ENCODE peak calls at places on chromosome 7, in seven cellular contexts. One of them, this sample, is unnamed. For H3K36me3 and H3K4me1, the result is how much of the 10 kb centered on the place peaks cover.

GRCh38 chr7:143495806-143496672 is 18.4 kb downstream of the TAS2R41 start:
- DNase-seq in GM12878: no peak
- DNase-seq in body of pancreas: no peak
- DNase-seq in heart left ventricle: no peak
- DNase-seq in esophagus squamous epithelium: no peak
- DNase-seq in suprapubic skin: no peak
- DNase-seq in uterus: no peak
- DNase-seq in this sample: no peak

GRCh38 chr7:151361193-151361959 is 19.8 kb downstream of the NUB1 start:
- DNase-seq in esophagus squamous epithelium: no peak
- DNase-seq in heart left ventricle: no peak
- DNase-seq in GM12878: no peak
- DNase-seq in uterus: no peak
- DNase-seq in body of pancreas: no peak
- DNase-seq in suprapubic skin: no peak
- DNase-seq in this sample: no peak

GRCh38 chr7:30157217-30157616 is 22.4 kb downstream of the MTURN start:
- DNase-seq in esophagus squamous epithelium: no peak
- DNase-seq in heart left ventricle: no peak
- DNase-seq in GM12878: no peak
- DNase-seq in uterus: no peak
- DNase-seq in body of pancreas: no peak
- DNase-seq in suprapubic skin: no peak
- DNase-seq in this sample: no peak

GRCh38 chr7:128076831-128077271 is 45.6 kb upstream of the LRRC4 start:
- DNase-seq in esophagus squamous epithelium: no peak
- DNase-seq in GM12878: no peak
- DNase-seq in heart left ventricle: peak
- DNase-seq in body of pancreas: peak
- DNase-seq in suprapubic skin: no peak
- DNase-seq in uterus: no peak
- DNase-seq in this sample: peak

GRCh38 chr7:111735661-111736323 is 173.5 kb upstream of the IMMP2L start:
- DNase-seq in GM12878: no peak
- DNase-seq in suprapubic skin: no peak
- DNase-seq in heart left ventricle: no peak
- DNase-seq in uterus: peak
- DNase-seq in body of pancreas: peak
- DNase-seq in esophagus squamous epithelium: no peak
- DNase-seq in this sample: peak

GRCh38 chr7:4631664-4632171 is 50.4 kb upstream of the FOXK1 start:
- DNase-seq in body of pancreas: peak
- DNase-seq in uterus: peak
- DNase-seq in heart left ventricle: peak
- DNase-seq in GM12878: no peak
- DNase-seq in suprapubic skin: peak
- DNase-seq in esophagus squamous epithelium: no peak
- DNase-seq in this sample: peak

GRCh38 chr7:30112103-30112713 is 22.6 kb upstream of the MTURN start:
- DNase-seq in esophagus squamous epithelium: no peak
- DNase-seq in body of pancreas: no peak
- DNase-seq in uterus: no peak
- DNase-seq in heart left ventricle: no peak
- DNase-seq in GM12878: no peak
- DNase-seq in suprapubic skin: no peak
- DNase-seq in this sample: no peak

GRCh38 chr7:36155811-36156361 is 2.8 kb downstream of the EEPD1 start:
- DNase-seq in GM12878: no peak
- DNase-seq in heart left ventricle: no peak
- DNase-seq in body of pancreas: peak
- DNase-seq in suprapubic skin: no peak
- DNase-seq in uterus: peak
- DNase-seq in esophagus squamous epithelium: no peak
- DNase-seq in this sample: peak

GRCh38 chr7:101543242-101543766 is 85.8 kb downstream of the MYL10 start:
- DNase-seq in suprapubic skin: no peak
- DNase-seq in body of pancreas: no peak
- DNase-seq in GM12878: no peak
- DNase-seq in heart left ventricle: peak
- DNase-seq in esophagus squamous epithelium: no peak
- DNase-seq in uterus: no peak
- DNase-seq in this sample: no peak

GRCh38 chr7:24143547-24143946 is 140.4 kb upstream of the NPY start:
- DNase-seq in esophagus squamous epithelium: no peak
- DNase-seq in uterus: no peak
- DNase-seq in heart left ventricle: no peak
- DNase-seq in GM12878: no peak
- DNase-seq in suprapubic skin: no peak
- DNase-seq in body of pancreas: no peak
- DNase-seq in this sample: no peak

GRCh38 chr7:90624128-90624980 is 28.2 kb downstream of the CDK14 start:
- DNase-seq in uterus: peak
- DNase-seq in suprapubic skin: no peak
- DNase-seq in heart left ventricle: no peak
- DNase-seq in esophagus squamous epithelium: no peak
- DNase-seq in GM12878: no peak
- DNase-seq in body of pancreas: no peak
- DNase-seq in this sample: no peak

GRCh38 chr7:34900891-34901493 is 136.3 kb downstream of the DPY19L1 start:
- DNase-seq in esophagus squamous epithelium: no peak
- DNase-seq in GM12878: no peak
- DNase-seq in body of pancreas: no peak
- DNase-seq in heart left ventricle: no peak
- DNase-seq in uterus: no peak
- DNase-seq in suprapubic skin: no peak
- DNase-seq in this sample: no peak

GRCh38 chr7:72413290-72413689 is 1.2 kb upstream of the CALN1 start:
- DNase-seq in uterus: no peak
- DNase-seq in GM12878: no peak
- DNase-seq in body of pancreas: no peak
- DNase-seq in esophagus squamous epithelium: no peak
- DNase-seq in heart left ventricle: no peak
- DNase-seq in suprapubic skin: no peak
- DNase-seq in this sample: no peak

GRCh38 chr7:25249772-25250171 is 21.5 kb upstream of the NPVF start:
- DNase-seq in suprapubic skin: no peak
- DNase-seq in heart left ventricle: no peak
- DNase-seq in uterus: no peak
- DNase-seq in GM12878: no peak
- DNase-seq in esophagus squamous epithelium: no peak
- DNase-seq in body of pancreas: no peak
- DNase-seq in this sample: no peak

GRCh38 chr7:80401708-80402107 is 110.2 kb downstream of the GNAT3 start:
- DNase-seq in heart left ventricle: no peak
- DNase-seq in GM12878: no peak
- DNase-seq in body of pancreas: no peak
- DNase-seq in uterus: no peak
- DNase-seq in suprapubic skin: no peak
- DNase-seq in esophagus squamous epithelium: no peak
- DNase-seq in this sample: no peak

GRCh38 chr7:134602921-134603394 is 43.7 kb upstream of the BPGM start:
- DNase-seq in uterus: no peak
- DNase-seq in heart left ventricle: no peak
- DNase-seq in GM12878: no peak
- DNase-seq in suprapubic skin: no peak
- DNase-seq in esophagus squamous epithelium: no peak
- DNase-seq in body of pancreas: peak
- DNase-seq in this sample: no peak

GRCh38 chr7:91291902-91292301 is 27.7 kb downstream of the FZD1 start:
- DNase-seq in heart left ventricle: no peak
- DNase-seq in uterus: no peak
- DNase-seq in esophagus squamous epithelium: no peak
- DNase-seq in GM12878: no peak
- DNase-seq in body of pancreas: no peak
- DNase-seq in suprapubic skin: no peak
- DNase-seq in this sample: no peak

GRCh38 chr7:157738064-157738460 is 401.3 kb downstream of the DNAJB6 start:
- DNase-seq in esophagus squamous epithelium: no peak
- DNase-seq in heart left ventricle: peak
- DNase-seq in body of pancreas: no peak
- DNase-seq in suprapubic skin: no peak
- DNase-seq in uterus: no peak
- DNase-seq in GM12878: no peak
- DNase-seq in this sample: no peak

DNA sequence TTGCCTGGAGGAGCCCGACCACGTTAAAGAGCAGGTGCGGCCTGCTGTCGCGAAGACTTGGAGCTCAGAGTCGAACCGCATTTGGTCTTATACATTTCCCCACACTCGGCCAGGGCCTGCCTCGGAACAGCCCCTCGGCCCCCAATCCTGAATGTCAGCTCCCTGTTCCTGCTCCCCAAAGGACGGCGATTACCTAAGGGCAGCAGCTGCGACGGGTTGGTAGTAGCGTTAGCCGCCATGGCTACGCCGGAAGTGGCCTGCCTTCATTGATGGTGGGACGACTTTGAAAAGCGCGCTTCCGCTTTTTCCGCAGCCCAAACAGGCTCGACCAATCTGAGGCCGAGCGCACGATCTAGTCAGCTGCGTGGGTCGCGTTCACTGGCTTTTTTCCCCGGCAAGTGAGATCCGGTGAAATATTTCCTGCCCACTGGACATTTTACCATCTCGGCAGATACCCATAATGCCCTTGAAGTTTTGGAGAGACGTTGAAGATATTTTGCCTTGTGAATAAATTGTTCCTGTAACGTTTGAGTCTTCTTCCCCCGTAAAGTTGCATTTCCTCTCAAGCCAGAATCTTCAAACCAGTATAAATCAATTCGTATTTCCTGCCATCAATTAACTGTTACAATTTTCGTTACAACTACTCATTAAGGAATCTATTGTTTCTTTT is at the start of gene LSM5:
- DNase-seq in GM12878: peak
- DNase-seq in heart left ventricle: peak
- DNase-seq in suprapubic skin: peak
- DNase-seq in esophagus squamous epithelium: peak
- DNase-seq in body of pancreas: peak
- DNase-seq in uterus: peak
- DNase-seq in this sample: peak
- TF ChIP-seq POLR2A in GM12878: peak
- TF ChIP-seq POLR2A in heart left ventricle: no peak
- TF ChIP-seq POLR2A in suprapubic skin: no peak
- TF ChIP-seq POLR2A in esophagus squamous epithelium: no peak
- TF ChIP-seq POLR2A in body of pancreas: peak
- TF ChIP-seq POLR2A in uterus: no peak
- TF ChIP-seq POLR2A in this sample: peak

GRCh38 chr7:130134726-130135125 is 64.4 kb downstream of the KLHDC10 start:
- DNase-seq in uterus: no peak
- DNase-seq in GM12878: no peak
- DNase-seq in suprapubic skin: no peak
- DNase-seq in heart left ventricle: no peak
- DNase-seq in body of pancreas: no peak
- DNase-seq in esophagus squamous epithelium: no peak
- DNase-seq in this sample: no peak

GRCh38 chr7:130135208-130136205 is 65.2 kb downstream of the KLHDC10 start:
- DNase-seq in esophagus squamous epithelium: no peak
- DNase-seq in body of pancreas: no peak
- DNase-seq in heart left ventricle: no peak
- DNase-seq in GM12878: no peak
- DNase-seq in uterus: no peak
- DNase-seq in suprapubic skin: no peak
- DNase-seq in this sample: no peak

GRCh38 chr7:130134106-130134636 is 63.8 kb downstream of the KLHDC10 start:
- DNase-seq in body of pancreas: no peak
- DNase-seq in heart left ventricle: no peak
- DNase-seq in uterus: no peak
- DNase-seq in GM12878: no peak
- DNase-seq in suprapubic skin: no peak
- DNase-seq in esophagus squamous epithelium: no peak
- DNase-seq in this sample: no peak

GRCh38 chr7:130137207-130137606 is 66.9 kb downstream of the KLHDC10 start:
- DNase-seq in esophagus squamous epithelium: no peak
- DNase-seq in suprapubic skin: no peak
- DNase-seq in uterus: no peak
- DNase-seq in body of pancreas: no peak
- DNase-seq in heart left ventricle: no peak
- DNase-seq in GM12878: no peak
- DNase-seq in this sample: no peak

GRCh38 chr7:130136579-130137167 is 66.3 kb downstream of the KLHDC10 start:
- DNase-seq in GM12878: no peak
- DNase-seq in uterus: no peak
- DNase-seq in esophagus squamous epithelium: no peak
- DNase-seq in heart left ventricle: no peak
- DNase-seq in suprapubic skin: no peak
- DNase-seq in body of pancreas: no peak
- DNase-seq in this sample: no peak
- H3K36me3 ChIP-seq in GM12878: under half
- H3K36me3 ChIP-seq in uterus: under half
- H3K36me3 ChIP-seq in esophagus squamous epithelium: under half
- H3K36me3 ChIP-seq in heart left ventricle: half or more
- H3K36me3 ChIP-seq in suprapubic skin: under half
- H3K36me3 ChIP-seq in body of pancreas: under half
- H3K36me3 ChIP-seq in this sample: under half

DNA sequence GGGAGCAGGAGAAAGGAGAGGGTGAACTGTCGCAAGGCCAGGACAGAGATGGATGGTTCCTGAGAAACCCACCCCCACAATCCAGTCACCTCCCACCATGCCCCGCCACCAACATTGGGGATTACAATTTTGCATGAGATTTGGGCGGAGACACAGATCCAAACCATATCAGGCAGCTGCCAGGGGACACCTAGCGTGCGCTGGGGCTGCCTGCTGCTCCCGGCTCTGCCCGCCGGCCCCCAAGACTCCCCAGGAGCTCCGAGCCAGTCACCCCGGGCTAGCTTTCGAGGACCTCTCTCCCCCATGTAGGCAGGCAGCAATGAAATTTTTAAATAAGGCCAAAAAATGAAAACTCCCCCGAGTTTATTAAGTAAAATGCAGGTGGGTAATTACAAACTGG is 111.7 kb downstream of the UNCX start:
- DNase-seq in uterus: no peak
- DNase-seq in heart left ventricle: peak
- DNase-seq in GM12878: no peak
- DNase-seq in body of pancreas: no peak
- DNase-seq in esophagus squamous epithelium: no peak
- DNase-seq in suprapubic skin: no peak
- DNase-seq in this sample: no peak
- H3K4me1 ChIP-seq in uterus: under half
- H3K4me1 ChIP-seq in heart left ventricle: under half
- H3K4me1 ChIP-seq in GM12878: under half
- H3K4me1 ChIP-seq in body of pancreas: under half
- H3K4me1 ChIP-seq in esophagus squamous epithelium: under half
- H3K4me1 ChIP-seq in suprapubic skin: under half
- H3K4me1 ChIP-seq in this sample: under half

GRCh38 chr7:132353902-132354301 is 222.4 kb downstream of the PLXNA4 start:
- DNase-seq in suprapubic skin: no peak
- DNase-seq in body of pancreas: no peak
- DNase-seq in esophagus squamous epithelium: no peak
- DNase-seq in uterus: no peak
- DNase-seq in heart left ventricle: no peak
- DNase-seq in GM12878: no peak
- DNase-seq in this sample: no peak
- TF ChIP-seq POLR2A in suprapubic skin: no peak
- TF ChIP-seq POLR2A in body of pancreas: no peak
- TF ChIP-seq POLR2A in esophagus squamous epithelium: no peak
- TF ChIP-seq POLR2A in uterus: no peak
- TF ChIP-seq POLR2A in heart left ventricle: no peak
- TF ChIP-seq POLR2A in GM12878: no peak
- TF ChIP-seq POLR2A in this sample: no peak